ENCODE peak calls at places on chromosomes 3 and 15, in four cellular contexts. F, N, O and G are unnamed samples.

GRCh38 chr3:182795383-182795782 is 2.1 kb downstream of the ATP11B start:
- DNase-seq in F (no peak), N (no peak), O (peak; percentile 37), G (no peak)

GRCh38 chr3:57402675-57403074 is 110.2 kb upstream of the ASB14 start:
- DNase-seq in F (no peak), N (no peak), O (no peak), G (no peak)

GRCh38 chr15:90231028-90232017 is 2.4 kb downstream of the CIB1 start:
- DNase-seq in F (no peak), N (no peak), O (peak; percentile 77), G (no peak)

GRCh38 chr3:150469931-150470740 is 62.0 kb downstream of the TSC22D2 start:
- DNase-seq in F (peak; percentile 21), N (no peak), O (no peak), G (no peak)

GRCh38 chr3:189781384-189781783 is 150.2 kb downstream of the TP63 start:
- DNase-seq in F (no peak), N (no peak), O (no peak), G (no peak)

GRCh38 chr3:134003066-134003465 is 26.7 kb downstream of the SLCO2A1 start:
- DNase-seq in F (no peak), N (no peak), O (no peak), G (no peak)

GRCh38 chr3:129119365-129120100 is 2.1 kb downstream of the RAB43 start:
- DNase-seq in F (no peak), N (no peak), O (no peak), G (no peak)

GRCh38 chr15:47384776-47385175 is 332.5 kb upstream of the SEMA6D start:
- DNase-seq in F (no peak), N (no peak), O (no peak), G (no peak)

GRCh38 chr3:41044526-41044925 is 154.8 kb upstream of the CTNNB1 start:
- DNase-seq in F (no peak), N (no peak), O (no peak), G (no peak)

GRCh38 chr3:129657261-129658046 is 51.0 kb upstream of the PLXND1 start:
- DNase-seq in F (no peak), N (no peak), O (no peak), G (no peak)

GRCh38 chr3:8668216-8668615 is 23.6 kb upstream of the SSUH2 start:
- DNase-seq in F (no peak), N (no peak), O (no peak), G (no peak)

GRCh38 chr3:10288575-10288960 is 4.2 kb downstream of the GHRL start:
- DNase-seq in F (no peak), N (no peak), O (no peak), G (no peak)

GRCh38 chr15:66253643-66254363 is at the start of gene MEGF11:
- DNase-seq in F (no peak), N (peak; percentile 71), O (no peak), G (no peak)

GRCh38 chr15:32828507-32829186 is 110.8 kb downstream of the GREM1 start:
- DNase-seq in F (no peak), N (peak; percentile 77), O (no peak), G (no peak)

GRCh38 chr3:189834462-189834861 is 203.3 kb downstream of the TP63 start:
- DNase-seq in F (no peak), N (no peak), O (no peak), G (no peak)